ENCODE peak calls at places on chromosomes 11 and 22, in ten cellular contexts. One of them, this sample, is unnamed.

GRCh38 chr11:73143126-73143838 is 1.2 kb upstream of the FCHSD2 start:
- DNase-seq in astrocyte of the spinal cord: no peak
- DNase-seq in breast epithelium: no peak
- DNase-seq in sigmoid colon: no peak
- DNase-seq in heart right ventricle: no peak
- DNase-seq in fibroblast of pulmonary artery: peak
- DNase-seq in left ventricle myocardium inferior: no peak
- DNase-seq in kidney: no peak
- DNase-seq in A549: no peak
- DNase-seq in coronary artery: no peak
- DNase-seq in this sample: no peak

GRCh38 chr22:39244496-39245129 is at the start of gene PDGFB:
- DNase-seq in astrocyte of the spinal cord: no peak
- DNase-seq in breast epithelium: no peak
- DNase-seq in sigmoid colon: no peak
- DNase-seq in heart right ventricle: peak
- DNase-seq in fibroblast of pulmonary artery: peak
- DNase-seq in left ventricle myocardium inferior: peak
- DNase-seq in kidney: no peak
- DNase-seq in A549: peak
- DNase-seq in coronary artery: no peak
- DNase-seq in this sample: peak

GRCh38 chr11:86592659-86593451 is 79.6 kb downstream of the ME3 start:
- DNase-seq in astrocyte of the spinal cord: peak
- DNase-seq in breast epithelium: peak
- DNase-seq in sigmoid colon: peak
- DNase-seq in heart right ventricle: no peak
- DNase-seq in fibroblast of pulmonary artery: peak
- DNase-seq in left ventricle myocardium inferior: no peak
- DNase-seq in kidney: no peak
- DNase-seq in A549: peak
- DNase-seq in coronary artery: no peak
- DNase-seq in this sample: peak

GRCh38 chr22:24482586-24482985 is 12.5 kb upstream of the UPB1 start:
- DNase-seq in astrocyte of the spinal cord: peak
- DNase-seq in breast epithelium: no peak
- DNase-seq in sigmoid colon: no peak
- DNase-seq in heart right ventricle: no peak
- DNase-seq in fibroblast of pulmonary artery: peak
- DNase-seq in left ventricle myocardium inferior: no peak
- DNase-seq in kidney: no peak
- DNase-seq in A549: no peak
- DNase-seq in coronary artery: no peak
- DNase-seq in this sample: no peak

GRCh38 chr22:49530671-49531532 is 296.8 kb downstream of the BRD1 start:
- DNase-seq in astrocyte of the spinal cord: no peak
- DNase-seq in breast epithelium: no peak
- DNase-seq in sigmoid colon: no peak
- DNase-seq in heart right ventricle: no peak
- DNase-seq in fibroblast of pulmonary artery: no peak
- DNase-seq in left ventricle myocardium inferior: no peak
- DNase-seq in kidney: peak
- DNase-seq in A549: no peak
- DNase-seq in coronary artery: no peak
- DNase-seq in this sample: no peak

GRCh38 chr11:44199816-44200215 is 104.3 kb downstream of the EXT2 start:
- DNase-seq in astrocyte of the spinal cord: no peak
- DNase-seq in breast epithelium: no peak
- DNase-seq in sigmoid colon: no peak
- DNase-seq in heart right ventricle: no peak
- DNase-seq in fibroblast of pulmonary artery: no peak
- DNase-seq in left ventricle myocardium inferior: no peak
- DNase-seq in kidney: no peak
- DNase-seq in A549: no peak
- DNase-seq in coronary artery: no peak
- DNase-seq in this sample: no peak

GRCh38 chr22:19169002-19169946 is 9.3 kb downstream of the SLC25A1 start:
- DNase-seq in astrocyte of the spinal cord: no peak
- DNase-seq in breast epithelium: no peak
- DNase-seq in sigmoid colon: no peak
- DNase-seq in heart right ventricle: no peak
- DNase-seq in fibroblast of pulmonary artery: no peak
- DNase-seq in left ventricle myocardium inferior: no peak
- DNase-seq in kidney: no peak
- DNase-seq in A549: no peak
- DNase-seq in coronary artery: peak
- DNase-seq in this sample: peak

GRCh38 chr11:82384308-82384707 is 349.4 kb downstream of the FAM181B start:
- DNase-seq in astrocyte of the spinal cord: no peak
- DNase-seq in breast epithelium: no peak
- DNase-seq in sigmoid colon: no peak
- DNase-seq in heart right ventricle: no peak
- DNase-seq in fibroblast of pulmonary artery: no peak
- DNase-seq in left ventricle myocardium inferior: no peak
- DNase-seq in kidney: no peak
- DNase-seq in A549: no peak
- DNase-seq in coronary artery: no peak
- DNase-seq in this sample: no peak

GRCh38 chr22:40403141-40403540 is 32.7 kb downstream of the SGSM3 start:
- DNase-seq in astrocyte of the spinal cord: no peak
- DNase-seq in breast epithelium: no peak
- DNase-seq in sigmoid colon: no peak
- DNase-seq in heart right ventricle: no peak
- DNase-seq in fibroblast of pulmonary artery: no peak
- DNase-seq in left ventricle myocardium inferior: no peak
- DNase-seq in kidney: no peak
- DNase-seq in A549: no peak
- DNase-seq in coronary artery: no peak
- DNase-seq in this sample: no peak

GRCh38 chr22:48630848-48631247 is 1196.8 kb downstream of the BRD1 start:
- DNase-seq in astrocyte of the spinal cord: no peak
- DNase-seq in breast epithelium: no peak
- DNase-seq in sigmoid colon: no peak
- DNase-seq in heart right ventricle: no peak
- DNase-seq in fibroblast of pulmonary artery: no peak
- DNase-seq in left ventricle myocardium inferior: no peak
- DNase-seq in kidney: no peak
- DNase-seq in A549: no peak
- DNase-seq in coronary artery: no peak
- DNase-seq in this sample: peak

GRCh38 chr11:12791245-12791644 is 117.0 kb downstream of the TEAD1 start:
- DNase-seq in astrocyte of the spinal cord: no peak
- DNase-seq in breast epithelium: no peak
- DNase-seq in sigmoid colon: no peak
- DNase-seq in heart right ventricle: no peak
- DNase-seq in fibroblast of pulmonary artery: no peak
- DNase-seq in left ventricle myocardium inferior: no peak
- DNase-seq in kidney: no peak
- DNase-seq in A549: no peak
- DNase-seq in coronary artery: no peak
- DNase-seq in this sample: no peak

GRCh38 chr22:41695211-41695610 is 4.1 kb upstream of the MEI1 start:
- DNase-seq in astrocyte of the spinal cord: no peak
- DNase-seq in breast epithelium: no peak
- DNase-seq in sigmoid colon: no peak
- DNase-seq in heart right ventricle: no peak
- DNase-seq in fibroblast of pulmonary artery: no peak
- DNase-seq in left ventricle myocardium inferior: no peak
- DNase-seq in kidney: no peak
- DNase-seq in A549: no peak
- DNase-seq in coronary artery: no peak
- DNase-seq in this sample: no peak

GRCh38 chr11:128714881-128715280 is 21.0 kb downstream of the FLI1 start:
- DNase-seq in astrocyte of the spinal cord: peak
- DNase-seq in breast epithelium: no peak
- DNase-seq in sigmoid colon: no peak
- DNase-seq in heart right ventricle: no peak
- DNase-seq in fibroblast of pulmonary artery: peak
- DNase-seq in left ventricle myocardium inferior: no peak
- DNase-seq in kidney: peak
- DNase-seq in A549: no peak
- DNase-seq in coronary artery: no peak
- DNase-seq in this sample: no peak

GRCh38 chr22:50102946-50103345 is 13.1 kb downstream of the MOV10L1 start:
- DNase-seq in astrocyte of the spinal cord: no peak
- DNase-seq in breast epithelium: no peak
- DNase-seq in sigmoid colon: no peak
- DNase-seq in heart right ventricle: no peak
- DNase-seq in fibroblast of pulmonary artery: no peak
- DNase-seq in left ventricle myocardium inferior: no peak
- DNase-seq in kidney: no peak
- DNase-seq in A549: peak
- DNase-seq in coronary artery: no peak
- DNase-seq in this sample: no peak

GRCh38 chr11:70176940-70177689 is 26.0 kb upstream of the FADD start:
- DNase-seq in astrocyte of the spinal cord: no peak
- DNase-seq in breast epithelium: no peak
- DNase-seq in sigmoid colon: no peak
- DNase-seq in heart right ventricle: no peak
- DNase-seq in fibroblast of pulmonary artery: no peak
- DNase-seq in left ventricle myocardium inferior: no peak
- DNase-seq in kidney: no peak
- DNase-seq in A549: peak
- DNase-seq in coronary artery: no peak
- DNase-seq in this sample: peak

GRCh38 chr11:115930276-115930675 is 426.1 kb upstream of the CADM1 start:
- DNase-seq in astrocyte of the spinal cord: no peak
- DNase-seq in breast epithelium: no peak
- DNase-seq in sigmoid colon: no peak
- DNase-seq in heart right ventricle: no peak
- DNase-seq in fibroblast of pulmonary artery: no peak
- DNase-seq in left ventricle myocardium inferior: no peak
- DNase-seq in kidney: no peak
- DNase-seq in A549: no peak
- DNase-seq in coronary artery: no peak
- DNase-seq in this sample: no peak

GRCh38 chr11:117930668-117931330 is 1.6 kb upstream of the TMPRSS13 start:
- DNase-seq in astrocyte of the spinal cord: no peak
- DNase-seq in breast epithelium: peak
- DNase-seq in sigmoid colon: no peak
- DNase-seq in heart right ventricle: no peak
- DNase-seq in fibroblast of pulmonary artery: no peak
- DNase-seq in left ventricle myocardium inferior: no peak
- DNase-seq in kidney: peak
- DNase-seq in A549: no peak
- DNase-seq in coronary artery: no peak
- DNase-seq in this sample: no peak

GRCh38 chr11:112963368-112963955 is 2.2 kb downstream of the NCAM1 start:
- DNase-seq in astrocyte of the spinal cord: no peak
- DNase-seq in breast epithelium: no peak
- DNase-seq in sigmoid colon: no peak
- DNase-seq in heart right ventricle: no peak
- DNase-seq in fibroblast of pulmonary artery: no peak
- DNase-seq in left ventricle myocardium inferior: no peak
- DNase-seq in kidney: no peak
- DNase-seq in A549: no peak
- DNase-seq in coronary artery: no peak
- DNase-seq in this sample: no peak

GRCh38 chr11:12248330-12248729 is 129.0 kb upstream of the PARVA start:
- DNase-seq in astrocyte of the spinal cord: peak
- DNase-seq in breast epithelium: peak
- DNase-seq in sigmoid colon: peak
- DNase-seq in heart right ventricle: peak
- DNase-seq in fibroblast of pulmonary artery: peak
- DNase-seq in left ventricle myocardium inferior: peak
- DNase-seq in kidney: peak
- DNase-seq in A549: peak
- DNase-seq in coronary artery: no peak
- DNase-seq in this sample: peak

DNA sequence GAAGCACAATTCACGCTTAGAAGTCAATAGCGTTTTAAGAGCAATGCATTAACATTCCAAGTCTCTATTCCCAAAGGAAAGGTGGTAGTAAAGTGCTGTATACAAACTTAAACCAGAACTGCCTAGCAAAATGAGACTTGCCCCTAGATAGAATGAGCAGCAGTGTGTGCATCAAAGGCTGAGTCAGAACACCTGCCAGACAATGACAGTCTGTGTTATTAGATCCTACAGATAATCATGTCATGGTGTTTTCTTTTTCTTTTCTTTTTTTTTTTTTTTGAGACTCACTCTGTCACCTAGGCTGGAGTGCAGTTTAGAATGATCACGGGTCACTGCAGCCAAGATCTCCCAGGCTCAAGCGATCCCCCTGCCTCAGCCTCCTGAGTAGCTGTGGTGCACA is 1.6 kb downstream of the RTCB start:
- DNase-seq in astrocyte of the spinal cord: no peak
- DNase-seq in breast epithelium: no peak
- DNase-seq in sigmoid colon: no peak
- DNase-seq in heart right ventricle: no peak
- DNase-seq in fibroblast of pulmonary artery: no peak
- DNase-seq in left ventricle myocardium inferior: no peak
- DNase-seq in kidney: no peak
- DNase-seq in A549: no peak
- DNase-seq in coronary artery: no peak
- DNase-seq in this sample: no peak
- H3K4me3 ChIP-seq in astrocyte of the spinal cord: peak
- H3K4me3 ChIP-seq in breast epithelium: peak
- H3K4me3 ChIP-seq in sigmoid colon: no peak
- H3K4me3 ChIP-seq in heart right ventricle: peak
- H3K4me3 ChIP-seq in fibroblast of pulmonary artery: peak
- H3K4me3 ChIP-seq in left ventricle myocardium inferior: peak
- H3K4me3 ChIP-seq in kidney: peak
- H3K4me3 ChIP-seq in A549: peak
- H3K4me3 ChIP-seq in coronary artery: peak
- H3K4me3 ChIP-seq in this sample: no peak

GRCh38 chr11:104104664-104105063 is 59.3 kb downstream of the PDGFD start:
- DNase-seq in astrocyte of the spinal cord: no peak
- DNase-seq in breast epithelium: no peak
- DNase-seq in sigmoid colon: no peak
- DNase-seq in heart right ventricle: no peak
- DNase-seq in fibroblast of pulmonary artery: no peak
- DNase-seq in left ventricle myocardium inferior: no peak
- DNase-seq in kidney: no peak
- DNase-seq in A549: no peak
- DNase-seq in coronary artery: no peak
- DNase-seq in this sample: no peak
- H3K4me3 ChIP-seq in astrocyte of the spinal cord: no peak
- H3K4me3 ChIP-seq in breast epithelium: no peak
- H3K4me3 ChIP-seq in sigmoid colon: no peak
- H3K4me3 ChIP-seq in heart right ventricle: no peak
- H3K4me3 ChIP-seq in fibroblast of pulmonary artery: no peak
- H3K4me3 ChIP-seq in left ventricle myocardium inferior: no peak
- H3K4me3 ChIP-seq in kidney: no peak
- H3K4me3 ChIP-seq in A549: no peak
- H3K4me3 ChIP-seq in coronary artery: no peak
- H3K4me3 ChIP-seq in this sample: no peak

GRCh38 chr11:9571766-9572120 is 1.7 kb upstream of the WEE1 start:
- DNase-seq in astrocyte of the spinal cord: no peak
- DNase-seq in breast epithelium: no peak
- DNase-seq in sigmoid colon: no peak
- DNase-seq in heart right ventricle: no peak
- DNase-seq in fibroblast of pulmonary artery: no peak
- DNase-seq in left ventricle myocardium inferior: no peak
- DNase-seq in kidney: no peak
- DNase-seq in A549: no peak
- DNase-seq in coronary artery: no peak
- DNase-seq in this sample: no peak
- H3K4me3 ChIP-seq in astrocyte of the spinal cord: no peak
- H3K4me3 ChIP-seq in breast epithelium: no peak
- H3K4me3 ChIP-seq in sigmoid colon: no peak
- H3K4me3 ChIP-seq in heart right ventricle: no peak
- H3K4me3 ChIP-seq in fibroblast of pulmonary artery: no peak
- H3K4me3 ChIP-seq in left ventricle myocardium inferior: no peak
- H3K4me3 ChIP-seq in kidney: no peak
- H3K4me3 ChIP-seq in A549: no peak
- H3K4me3 ChIP-seq in coronary artery: no peak
- H3K4me3 ChIP-seq in this sample: no peak

GRCh38 chr11:122690801-122691649 is 35.5 kb downstream of the UBASH3B start:
- DNase-seq in astrocyte of the spinal cord: peak
- DNase-seq in breast epithelium: no peak
- DNase-seq in sigmoid colon: no peak
- DNase-seq in heart right ventricle: no peak
- DNase-seq in fibroblast of pulmonary artery: peak
- DNase-seq in left ventricle myocardium inferior: no peak
- DNase-seq in kidney: no peak
- DNase-seq in A549: no peak
- DNase-seq in coronary artery: no peak
- DNase-seq in this sample: no peak
- H3K4me3 ChIP-seq in astrocyte of the spinal cord: no peak
- H3K4me3 ChIP-seq in breast epithelium: peak
- H3K4me3 ChIP-seq in sigmoid colon: peak
- H3K4me3 ChIP-seq in heart right ventricle: peak
- H3K4me3 ChIP-seq in fibroblast of pulmonary artery: peak
- H3K4me3 ChIP-seq in left ventricle myocardium inferior: peak
- H3K4me3 ChIP-seq in kidney: no peak
- H3K4me3 ChIP-seq in A549: no peak
- H3K4me3 ChIP-seq in coronary artery: peak
- H3K4me3 ChIP-seq in this sample: no peak

This sample was measured in upper lobe of left lung.